ENCODE peak calls at places on chromosome 18, in four cellular contexts. B is cardiac muscle cell, G is Peyer's patch, W is mucosa of descending colon. L is an unnamed sample.

GRCh38 chr18:3380384-3380961 is 69.5 kb upstream of the TGIF1 start:
- DNase-seq in G (no peak), B (peak), W (no peak), L (no peak)

GRCh38 chr18:39806519-39806918 is 2148.5 kb upstream of the PIK3C3 start:
- DNase-seq in G (no peak), W (no peak), B (peak), L (no peak)

GRCh38 chr18:8056723-8057122 is 489.6 kb downstream of the PTPRM start:
- DNase-seq in B (no peak), G (no peak), W (no peak), L (no peak)

GRCh38 chr18:39053569-39053968 is 1488.0 kb upstream of the CELF4 start:
- DNase-seq in G (no peak), W (no peak), B (no peak), L (no peak)

GRCh38 chr18:43572165-43572564 is 294.9 kb upstream of the SYT4 start:
- DNase-seq in G (no peak), W (no peak), B (no peak), L (no peak)

GRCh38 chr18:68298340-68298739 is 416.6 kb downstream of the TMX3 start:
- DNase-seq in G (no peak), B (no peak), W (no peak), L (no peak)

GRCh38 chr18:34741401-34741800 is 31.3 kb downstream of the DTNA start:
- DNase-seq in B (no peak), G (no peak), W (no peak), L (no peak)

GRCh38 chr18:36814994-36815393 is 13.8 kb downstream of the TPGS2 start:
- DNase-seq in G (no peak), B (no peak), W (no peak), L (no peak)

GRCh38 chr18:40529478-40529877 is 1425.6 kb upstream of the PIK3C3 start:
- DNase-seq in B (peak), W (no peak), G (no peak), L (no peak)

GRCh38 chr18:58615150-58616132 is 13.4 kb downstream of the ALPK2 start:
- DNase-seq in B (no peak), G (peak), W (no peak), L (no peak)

GRCh38 chr18:58186258-58186948 is 142.4 kb downstream of the NEDD4L start:
- DNase-seq in G (no peak), W (no peak), B (peak), L (no peak)

GRCh38 chr18:4125246-4125938 is 329.7 kb downstream of the DLGAP1 start:
- DNase-seq in G (no peak), B (peak), W (no peak), L (peak)

GRCh38 chr18:31244737-31245432 is 73.1 kb upstream of the DSG1 start:
- DNase-seq in W (no peak), G (no peak), B (no peak), L (no peak)

GRCh38 chr18:7696846-7697245 is 129.7 kb downstream of the PTPRM start:
- DNase-seq in B (no peak), W (no peak), G (no peak), L (no peak)

GRCh38 chr18:47917923-47918610 is 12.4 kb downstream of the SMAD2 start:
- DNase-seq in W (no peak), B (no peak), G (no peak), L (no peak)

GRCh38 chr18:68734311-68734710 is 19.4 kb upstream of the TMX3 start:
- DNase-seq in B (peak), W (no peak), G (no peak), L (no peak)

GRCh38 chr18:65751145-65752085 is 603 bp downstream of the CDH7 start:
- DNase-seq in G (no peak), B (no peak), W (no peak), L (peak)

GRCh38 chr18:79848579-79849327 is 51.0 kb downstream of the KCNG2 start:
- DNase-seq in W (no peak), B (no peak), G (peak), L (no peak)

GRCh38 chr18:74800098-74800497 is 202.4 kb downstream of the ZNF407 start:
- DNase-seq in W (no peak), B (no peak), G (no peak), L (no peak)

GRCh38 chr18:74419761-74420160 is 37.3 kb downstream of the DIPK1C start:
- DNase-seq in W (no peak), B (no peak), G (no peak), L (no peak)

GRCh38 chr18:34120294-34120693 is 104.4 kb downstream of the NOL4 start:
- DNase-seq in W (no peak), B (no peak), G (no peak), L (no peak)

GRCh38 chr18:12076424-12077140 is 17.1 kb upstream of the ANKRD62 start:
- DNase-seq in W (no peak), G (no peak), B (peak), L (peak)

GRCh38 chr18:22408059-22408458 is 9.7 kb downstream of the CTAGE1 start:
- DNase-seq in W (no peak), B (no peak), G (no peak), L (no peak)
- TF ChIP-seq CTCF in W (no peak), B (peak), G (no peak), L (no peak)

GRCh38 chr18:44945847-44946490 is 265.3 kb downstream of the SETBP1 start:
- DNase-seq in W (no peak), G (no peak), B (no peak), L (no peak)
- TF ChIP-seq CTCF in W (no peak), G (no peak), B (no peak), L (no peak)

GRCh38 chr18:48991299-48992055 is 40.7 kb upstream of the SMAD7 start:
- DNase-seq in G (no peak), W (no peak), B (no peak), L (no peak)

GRCh38 chr18:48989304-48990284 is 38.8 kb upstream of the SMAD7 start:
- DNase-seq in B (no peak), W (no peak), G (no peak), L (no peak)

GRCh38 chr18:48988508-48989303 is 37.9 kb upstream of the SMAD7 start:
- DNase-seq in G (no peak), W (no peak), B (no peak), L (no peak)

GRCh38 chr18:48992133-48992532 is 41.4 kb upstream of the SMAD7 start:
- DNase-seq in W (no peak), B (no peak), G (no peak), L (no peak)

GRCh38 chr18:48990497-48991298 is 39.9 kb upstream of the SMAD7 start:
- DNase-seq in G (no peak), B (peak), W (no peak), L (no peak)
- TF ChIP-seq CTCF in G (no peak), B (no peak), W (no peak), L (no peak)

GRCh38 chr18:64119916-64120315 is 29.0 kb downstream of the LINC00305 start:
- DNase-seq in W (no peak), G (no peak), B (no peak), L (no peak)
- TF ChIP-seq CTCF in W (no peak), G (peak), B (peak), L (peak)

GRCh38 chr18:23260932-23261590 is 125.8 kb downstream of the CABLES1 start:
- DNase-seq in G (no peak), W (no peak), B (no peak), L (no peak)

GRCh38 chr18:23257153-23257552 is 121.9 kb downstream of the CABLES1 start:
- DNase-seq in W (no peak), B (no peak), G (no peak), L (no peak)

GRCh38 chr18:23258566-23259265 is 123.4 kb downstream of the CABLES1 start:
- DNase-seq in W (no peak), B (no peak), G (no peak), L (no peak)

GRCh38 chr18:23257686-23258565 is 122.6 kb downstream of the CABLES1 start:
- DNase-seq in W (no peak), G (no peak), B (peak), L (no peak)

GRCh38 chr18:23259701-23260661 is 124.7 kb downstream of the CABLES1 start:
- DNase-seq in W (peak), G (peak), B (peak), L (peak)
- TF ChIP-seq CTCF in W (no peak), G (no peak), B (no peak), L (no peak)

GRCh38 chr18:46768166-46768921 is 11.5 kb upstream of the ST8SIA5 start:
- DNase-seq in W (no peak), G (no peak), B (no peak), L (no peak)

GRCh38 chr18:46770708-46771107 is 13.9 kb upstream of the ST8SIA5 start:
- DNase-seq in W (no peak), G (no peak), B (no peak), L (no peak)

GRCh38 chr18:46771141-46771540 is 14.3 kb upstream of the ST8SIA5 start:
- DNase-seq in B (no peak), G (no peak), W (no peak), L (no peak)

GRCh38 chr18:46767217-46767616 is 10.4 kb upstream of the ST8SIA5 start:
- DNase-seq in W (no peak), G (no peak), B (no peak), L (no peak)

DNA sequence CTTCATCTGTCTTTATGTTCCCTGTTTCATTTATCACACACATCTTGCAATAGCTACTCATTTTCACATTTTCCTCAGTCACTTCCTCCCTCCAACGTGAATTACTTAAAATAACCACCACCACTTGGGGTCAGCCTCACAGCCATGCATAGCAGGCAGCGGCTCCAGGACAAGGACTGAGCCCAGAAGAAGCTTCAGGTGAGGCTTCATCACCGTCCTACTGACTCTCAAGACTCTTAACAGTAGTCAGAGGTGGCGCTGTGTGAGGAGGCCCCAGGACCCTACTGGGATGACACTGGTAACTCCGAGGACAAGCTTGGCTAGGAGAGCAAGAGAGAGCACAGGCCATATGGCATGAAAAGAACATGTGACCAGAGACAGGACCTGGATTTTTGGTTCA is 15.5 kb upstream of the ST8SIA5 start:
- DNase-seq in B (peak), W (no peak), G (no peak), L (no peak)
- TF ChIP-seq CTCF in B (no peak), W (no peak), G (no peak), L (no peak)

DNA sequence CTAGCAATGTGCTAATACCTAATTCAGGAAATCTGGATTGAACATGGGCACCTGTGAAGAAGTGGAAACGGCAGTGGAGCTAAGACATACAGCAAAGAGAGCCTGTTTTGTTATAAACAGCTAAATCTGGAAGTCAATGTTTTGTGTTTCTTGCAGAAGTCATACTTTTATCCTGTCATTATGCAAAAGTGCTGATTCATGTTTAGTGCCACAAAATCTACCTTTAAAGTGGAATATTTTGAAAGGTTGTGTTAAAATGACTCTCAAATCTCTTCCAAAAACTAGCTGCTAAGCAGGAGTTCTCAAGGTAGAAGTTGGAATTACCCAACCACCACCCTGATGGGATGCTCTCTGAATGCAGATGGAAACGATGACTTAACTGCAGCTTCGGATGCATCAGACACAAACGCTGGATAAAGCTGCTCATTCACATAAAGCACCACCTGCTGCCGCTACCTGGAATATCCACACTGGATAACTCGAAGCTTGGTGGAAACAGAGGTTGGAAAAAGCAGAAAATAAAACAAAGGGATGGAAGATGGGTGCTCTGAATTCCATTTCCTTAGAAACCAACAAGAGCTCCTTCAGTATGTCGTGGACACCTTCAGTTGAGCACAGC is 132.6 kb upstream of the ZNF236 start:
- DNase-seq in W (no peak), B (no peak), G (no peak), L (no peak)
- TF ChIP-seq CTCF in W (no peak), B (no peak), G (no peak), L (no peak)